ENCODE peak calls at places on chromosomes 3 and 15, in six cellular contexts. C, T, P, E, K and D are unnamed samples.

GRCh38 chr15:96122077-96123027 is 208.1 kb upstream of the NR2F2 start:
- DNase-seq in C (peak; percentile 7), K (no peak), E (no peak), P (peak; percentile 14), T (peak; percentile 41), D (no peak)

GRCh38 chr3:136583823-136584222 is 168.4 kb downstream of the STAG1 start:
- DNase-seq in C (no peak), T (no peak), E (no peak), K (no peak), P (no peak), D (no peak)

GRCh38 chr3:161415506-161416231 is 44.4 kb upstream of the SPTSSB start:
- DNase-seq in C (no peak), E (no peak), P (peak; percentile 93), T (no peak), K (no peak), D (no peak)

GRCh38 chr3:171837698-171838097 is 5.5 kb upstream of the TMEM212 start:
- DNase-seq in T (no peak), K (no peak), C (no peak), E (no peak), P (no peak), D (no peak)

GRCh38 chr15:78177447-78177873 is 28.3 kb downstream of the IDH3A start:
- DNase-seq in P (peak; percentile 26), E (peak; percentile 70), T (peak; percentile 13), K (peak; percentile 88), C (peak; percentile 30), D (no peak)

GRCh38 chr15:92527197-92527596 is 128.4 kb downstream of the FAM174B start:
- DNase-seq in C (no peak), T (no peak), K (no peak), E (no peak), P (peak; percentile 39), D (no peak)

GRCh38 chr3:186806173-186807055 is at the start of gene RFC4:
- DNase-seq in C (peak; percentile 72), T (no peak), P (peak; percentile 75), K (peak; percentile 89), E (peak; percentile 81), D (no peak)

GRCh38 chr3:53422954-53423708 is 71.3 kb upstream of the CACNA1D start:
- DNase-seq in C (peak; percentile 9), K (no peak), E (no peak), P (no peak), T (no peak), D (no peak)

GRCh38 chr3:189365609-189366564 is 194.1 kb downstream of the TPRG1 start:
- DNase-seq in P (no peak), C (no peak), E (no peak), T (no peak), K (no peak), D (no peak)

GRCh38 chr15:59801649-59802048 is 112.5 kb upstream of the BNIP2 start:
- DNase-seq in T (no peak), E (no peak), K (no peak), C (no peak), P (no peak), D (no peak)

GRCh38 chr15:75840659-75841058 is 2.6 kb upstream of the UBE2Q2 start:
- DNase-seq in T (no peak), P (peak; percentile 74), E (no peak), C (no peak), K (no peak), D (no peak)

DNA sequence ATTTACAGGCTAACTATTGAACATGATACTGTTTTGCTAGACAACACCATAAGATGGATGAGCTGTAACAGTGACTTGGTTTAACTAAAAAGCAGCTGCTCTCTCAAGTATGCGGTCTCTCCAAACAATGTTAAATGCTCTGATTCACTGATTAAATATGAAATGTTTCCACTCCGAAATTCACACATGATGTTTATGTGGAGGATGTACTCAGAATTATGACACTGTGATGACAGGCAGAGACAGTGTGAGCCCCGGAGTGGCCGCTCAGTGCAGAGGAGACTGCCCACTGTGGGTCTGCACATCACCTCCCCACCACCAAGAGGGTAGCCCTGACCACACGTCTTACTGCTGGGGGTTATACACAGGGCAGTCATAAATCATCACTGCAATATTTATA is 84.0 kb upstream of the MEX3B start:
- DNase-seq in P (no peak), C (no peak), K (no peak), T (no peak), E (no peak), D (no peak)
- TF ChIP-seq POLR2AphosphoS5 in P (no peak), C (no peak), K (no peak), T (no peak), E (no peak), D (no peak)

GRCh38 chr3:147369671-147370123 is 36.6 kb downstream of the ZIC4 start:
- DNase-seq in P (no peak), K (peak; percentile 60), E (no peak), T (no peak), C (no peak), D (no peak)
- TF ChIP-seq EZH2 in P (peak; percentile 94), K (peak; percentile 88), E (no peak), T (no peak), C (no peak), D (no peak)

GRCh38 chr3:82654708-82655107 is 893.3 kb upstream of the GBE1 start:
- DNase-seq in C (no peak), T (no peak), K (no peak), E (no peak), P (no peak), D (no peak)
- TF ChIP-seq POLR2AphosphoS5 in C (no peak), T (no peak), K (no peak), E (no peak), P (no peak), D (no peak)

DNA sequence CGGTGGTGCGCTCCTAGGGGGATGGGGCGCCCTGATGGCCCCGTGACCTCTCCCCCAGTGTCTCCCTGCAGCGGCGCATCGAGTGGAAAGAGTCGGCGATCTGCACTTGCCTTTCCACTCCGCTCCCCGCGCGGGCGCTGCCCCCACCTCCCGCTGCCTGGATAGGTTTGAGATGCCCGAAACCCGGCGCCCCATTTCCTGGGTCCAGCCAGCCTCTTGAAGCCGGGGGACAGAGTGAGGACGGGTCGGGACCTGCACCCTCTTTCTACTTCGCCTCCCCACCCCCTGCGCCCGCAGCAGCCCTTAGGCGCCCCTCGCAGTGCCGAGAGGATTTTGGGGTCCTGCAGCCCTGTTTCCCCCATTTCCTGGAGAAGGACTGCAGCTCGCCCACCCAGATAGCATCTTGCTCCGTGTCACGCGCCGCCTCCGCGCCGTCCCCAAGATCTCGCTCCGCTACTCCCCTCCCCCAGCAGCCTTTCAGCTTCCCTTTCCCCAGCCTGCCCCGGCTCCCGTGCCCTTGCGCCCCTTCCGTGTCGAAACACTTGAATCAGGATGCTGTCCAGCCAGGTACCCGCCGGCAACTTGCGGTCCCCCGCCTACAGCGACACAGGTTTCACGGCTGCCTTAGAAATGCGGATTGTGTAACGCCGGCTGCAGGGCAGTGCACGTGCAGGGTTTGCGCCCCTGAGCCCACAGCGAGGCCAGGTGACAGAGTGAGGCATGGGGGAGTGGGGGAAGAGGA is 519 bp downstream of the ABHD6 start:
- DNase-seq in T (no peak), K (peak; percentile 69), P (peak; percentile 18), E (peak; percentile 44), C (peak; percentile 48), D (no peak)
- TF ChIP-seq EZH2 in T (no peak), K (peak; percentile 40), P (no peak), E (no peak), C (no peak), D (no peak)

DNA sequence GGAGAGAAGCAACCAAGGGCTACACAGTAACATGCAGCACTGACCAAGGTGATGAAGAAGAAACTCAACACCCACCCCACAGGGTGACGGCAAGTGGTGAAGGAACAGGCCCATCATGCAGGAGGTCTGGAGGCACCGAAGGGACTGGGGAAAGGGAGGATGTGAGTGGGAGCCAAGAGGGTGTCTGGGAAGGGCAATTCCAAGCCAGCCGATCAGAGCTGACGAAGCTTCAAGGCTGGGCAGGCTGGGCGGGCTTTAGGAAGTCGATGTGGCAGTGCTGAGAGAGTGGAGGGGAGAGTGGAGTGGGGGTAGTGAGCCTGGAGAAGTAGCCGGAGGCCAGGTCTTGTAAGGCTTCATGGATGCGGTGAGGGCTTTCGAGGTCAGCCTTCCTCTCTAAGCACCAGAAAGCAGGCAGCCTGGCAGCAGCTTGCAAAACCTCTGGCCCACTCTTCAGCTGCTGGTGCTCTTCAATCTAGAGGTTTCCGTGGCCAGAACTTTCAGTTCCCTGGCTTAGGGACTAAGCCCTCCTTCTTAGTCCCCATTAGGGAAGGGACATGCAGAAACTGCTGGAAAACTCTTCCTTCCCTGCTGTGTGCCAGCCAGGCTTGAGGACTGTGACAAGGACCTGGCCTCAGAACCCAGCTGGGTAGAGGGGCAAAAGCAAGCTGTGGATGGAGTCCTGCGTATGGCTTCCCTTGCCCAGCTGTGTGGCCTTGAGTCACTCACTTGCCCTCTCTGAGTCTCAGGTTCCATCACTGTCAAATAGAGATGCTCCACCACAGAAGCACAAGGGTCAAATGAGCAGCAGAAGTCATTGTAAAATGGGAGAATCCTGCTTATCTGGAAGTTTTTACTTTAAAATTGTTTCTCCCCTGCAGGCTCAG is 72.1 kb downstream of the TLE3 start:
- DNase-seq in E (no peak), K (no peak), T (no peak), P (no peak), C (no peak), D (no peak)
- TF ChIP-seq POLR2AphosphoS5 in E (no peak), K (no peak), T (no peak), P (no peak), C (no peak), D (no peak)